ENCODE peak calls at places on chromosome 21, in nine cellular contexts. W, P, Z, S, U, Q, G, Y and V are unnamed samples.

GRCh38 chr21:16084776-16085364 is 355.1 kb downstream of the USP25 start:
- DNase-seq in W (no peak), P (no peak), Z (peak; percentile 76), S (no peak), U (no peak), Q (peak; percentile 83), G (no peak), Y (no peak), V (no peak)

GRCh38 chr21:29208666-29209059 is 78.2 kb downstream of the MAP3K7CL start:
- DNase-seq in W (no peak), P (no peak), Z (no peak), S (peak; percentile 84), U (no peak), Q (no peak), G (no peak), Y (no peak), V (no peak)

GRCh38 chr21:46120301-46121285 is 22.7 kb downstream of the COL6A2 start:
- DNase-seq in W (no peak), P (no peak), Z (peak; percentile 13), S (no peak), U (no peak), Q (no peak), G (no peak), Y (no peak), V (no peak)

GRCh38 chr21:37208741-37209225 is 58.4 kb downstream of the VPS26C start:
- DNase-seq in W (no peak), P (no peak), Z (no peak), S (no peak), U (peak; percentile 42), Q (peak; percentile 31), G (no peak), Y (no peak), V (no peak)

GRCh38 chr21:28344985-28345384 is 647.7 kb downstream of the LTN1 start:
- DNase-seq in W (no peak), P (no peak), Z (no peak), S (no peak), U (no peak), Q (no peak), G (no peak), Y (no peak), V (no peak)

GRCh38 chr21:45550552-45551210 is 8.4 kb upstream of the SLC19A1 start:
- DNase-seq in W (no peak), P (no peak), Z (no peak), S (no peak), U (peak; percentile 84), Q (no peak), G (no peak), Y (no peak), V (no peak)

GRCh38 chr21:29360799-29361765 is 62.4 kb downstream of the BACH1 start:
- DNase-seq in W (no peak), P (no peak), Z (no peak), S (no peak), U (no peak), Q (no peak), G (no peak), Y (no peak), V (no peak)

GRCh38 chr21:28758042-28758882 is 234.4 kb downstream of the LTN1 start:
- DNase-seq in W (no peak), P (no peak), Z (no peak), S (no peak), U (no peak), Q (no peak), G (no peak), Y (no peak), V (no peak)

GRCh38 chr21:37365657-37366487 is 701 bp upstream of the DYRK1A start:
- DNase-seq in W (peak; percentile 69), P (peak; percentile 54), Z (peak; percentile 54), S (peak; percentile 70), U (peak; percentile 42), Q (peak; percentile 46), G (no peak), Y (peak; percentile 96), V (no peak)

GRCh38 chr21:45262041-45262581 is 25.6 kb downstream of the POFUT2 start:
- DNase-seq in W (no peak), P (no peak), Z (no peak), S (no peak), U (peak; percentile 8), Q (no peak), G (no peak), Y (no peak), V (no peak)

GRCh38 chr21:45001134-45002095 is 61.6 kb downstream of the SLX9 start:
- DNase-seq in W (peak; percentile 85), P (peak; percentile 40), Z (no peak), S (peak; percentile 76), U (no peak), Q (peak; percentile 80), G (no peak), Y (no peak), V (no peak)

GRCh38 chr21:40151611-40152010 is 284.4 kb downstream of the PCP4 start:
- DNase-seq in W (no peak), P (no peak), Z (no peak), S (no peak), U (no peak), Q (no peak), G (no peak), Y (no peak), V (no peak)

GRCh38 chr21:46457801-46458314 is 833 bp upstream of the DIP2A start:
- DNase-seq in W (no peak), P (peak; percentile 8), Z (no peak), S (peak; percentile 49), U (peak; percentile 25), Q (peak; percentile 20), G (peak; percentile 4), Y (peak; percentile 81), V (no peak)

GRCh38 chr21:17537299-17537698 is 24.5 kb downstream of the CXADR start:
- DNase-seq in W (no peak), P (peak; percentile 16), Z (no peak), S (peak; percentile 43), U (no peak), Q (no peak), G (no peak), Y (no peak), V (no peak)

GRCh38 chr21:39968010-39968409 is 100.8 kb downstream of the PCP4 start:
- DNase-seq in W (no peak), P (no peak), Z (no peak), S (no peak), U (no peak), Q (no peak), G (no peak), Y (no peak), V (no peak)

GRCh38 chr21:45060675-45061311 is 13.6 kb upstream of the ADARB1 start:
- DNase-seq in W (no peak), P (no peak), Z (no peak), S (no peak), U (no peak), Q (no peak), G (no peak), Y (no peak), V (no peak)

DNA sequence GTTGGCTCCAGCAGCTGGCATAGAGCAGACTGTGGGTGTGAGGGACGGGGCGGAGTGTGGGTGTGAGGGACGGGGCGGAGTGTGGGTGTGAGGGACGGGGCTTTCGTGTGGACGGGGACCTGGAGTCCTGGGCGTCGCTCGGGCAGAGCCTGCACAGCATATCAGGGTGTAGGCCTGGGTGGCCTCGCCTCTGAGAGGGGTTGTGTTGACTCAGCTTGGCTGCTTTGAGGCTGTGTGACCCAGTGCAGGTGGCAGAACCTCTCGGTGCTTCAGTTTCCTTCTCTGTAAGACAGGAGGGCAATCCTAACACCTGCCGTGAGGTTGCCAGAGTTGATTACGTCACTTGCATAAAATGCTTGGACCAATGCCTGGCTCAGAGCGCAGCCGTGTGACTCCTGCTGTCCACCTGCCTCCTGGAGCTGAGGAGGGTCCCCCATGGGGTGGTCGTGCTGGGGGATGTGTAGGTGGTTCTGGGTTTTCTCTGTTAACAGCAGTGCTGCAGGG is 15.3 kb downstream of the PDXK start:
- DNase-seq in W (peak; percentile 76), P (peak; percentile 62), Z (no peak), S (no peak), U (no peak), Q (no peak), G (no peak), Y (no peak), V (no peak)
- TF ChIP-seq POLR2A in W (no peak), P (no peak), Z (no peak), S (no peak), U (peak; percentile 50), Q (no peak), G (no peak), Y (no peak), V (no peak)

GRCh38 chr21:41710823-41711160 is 56.1 kb downstream of the RIPK4 start:
- DNase-seq in W (no peak), P (no peak), Z (no peak), S (no peak), U (no peak), Q (no peak), G (no peak), Y (no peak), V (no peak)
- H3K4me1 ChIP-seq in W (no peaks in the 10 kb centered on the region), P (peaks cover 5% of the 10 kb centered on the region), Z (no peaks in the 10 kb centered on the region), S (no peaks in the 10 kb centered on the region), U (peaks cover under 1% of the 10 kb centered on the region), Q (no peaks in the 10 kb centered on the region), G (peaks cover 22% of the 10 kb centered on the region), Y (peaks cover 7% of the 10 kb centered on the region), V (peaks cover 75% of the 10 kb centered on the region)

GRCh38 chr21:38821959-38822682 is 16.4 kb downstream of the ETS2 start:
- DNase-seq in W (no peak), P (no peak), Z (no peak), S (no peak), U (no peak), Q (no peak), G (no peak), Y (no peak), V (no peak)
- H3K4me3 ChIP-seq in W (no peak overlapping the region), P (no peak overlapping the region), Z (no peak overlapping the region), S (no peak overlapping the region), U (no peak overlapping the region), Q (no peak overlapping the region), G (no peak overlapping the region), Y (no peak overlapping the region), V (no peak overlapping the region)

GRCh38 chr21:41670056-41670805 is 96.6 kb downstream of the RIPK4 start:
- DNase-seq in W (no peak), P (no peak), Z (no peak), S (no peak), U (no peak), Q (no peak), G (no peak), Y (no peak), V (no peak)
- TF ChIP-seq POLR2A in W (no peak), P (no peak), Z (no peak), S (no peak), U (no peak), Q (no peak), G (no peak), Y (no peak), V (no peak)